ENCODE peak calls at places on chromosome 12, in ten cellular contexts. W is suprapubic skin, A is SK-N-SH, Q is A549, T is ovary, S is GM12878, J is sigmoid colon, Z is stomach, V is HepG2, C is transverse colon. U is an unnamed sample.

GRCh38 chr12:92096346-92097136 is 49.1 kb downstream of the BTG1 start:
- DNase-seq in T (no peak), A (no peak), S (no peak), Q (no peak), W (no peak), V (no peak), Z (no peak), J (no peak), C (no peak), U (no peak)

GRCh38 chr12:88814789-88815188 is 234.5 kb upstream of the KITLG start:
- DNase-seq in C (no peak), W (no peak), A (no peak), Z (no peak), V (no peak), S (no peak), T (no peak), Q (no peak), J (no peak), U (no peak)

GRCh38 chr12:23950775-23951391 is 1.4 kb upstream of the SOX5 start:
- DNase-seq in A (peak; percentile 9), Z (no peak), T (peak; percentile 18), V (peak; percentile 66), J (no peak), C (no peak), W (no peak), Q (no peak), S (no peak), U (no peak)

GRCh38 chr12:121872546-121873223 is 14.0 kb upstream of the HPD start:
- DNase-seq in J (peak; percentile 94), T (peak; percentile 57), Q (no peak), Z (peak; percentile 42), V (no peak), S (no peak), W (no peak), A (peak; percentile 86), C (peak; percentile 55), U (no peak)

GRCh38 chr12:91383106-91383505 is 200.5 kb upstream of the DCN start:
- DNase-seq in W (no peak), T (no peak), Q (no peak), Z (no peak), C (no peak), S (no peak), V (no peak), J (no peak), A (no peak), U (no peak)

GRCh38 chr12:121799175-121799841 is 4.5 kb upstream of the SETD1B start:
- DNase-seq in Q (peak; percentile 94), C (peak; percentile 81), A (peak; percentile 75), W (no peak), T (peak; percentile 74), J (peak; percentile 93), V (peak; percentile 77), S (no peak), Z (peak; percentile 61), U (peak; percentile 52)

GRCh38 chr12:65962921-65963883 is 138.9 kb downstream of the HMGA2 start:
- DNase-seq in W (no peak), C (peak; percentile 21), V (no peak), J (no peak), A (peak; percentile 5), S (no peak), Q (peak; percentile 47), T (peak; percentile 30), Z (no peak), U (no peak)

GRCh38 chr12:27779416-27779815 is 617 bp upstream of the KLHL42 start:
- DNase-seq in A (peak; percentile 75), J (peak; percentile 70), T (peak; percentile 22), Q (peak; percentile 65), V (peak; percentile 10), W (no peak), S (no peak), C (peak; percentile 14), Z (no peak), U (peak; percentile 18)

GRCh38 chr12:42725839-42726238 is 136.3 kb upstream of the PRICKLE1 start:
- DNase-seq in W (no peak), J (no peak), S (no peak), V (no peak), Z (no peak), A (no peak), T (no peak), C (no peak), Q (no peak), U (no peak)

GRCh38 chr12:95718001-95718400 is 72.6 kb downstream of the NTN4 start:
- DNase-seq in T (no peak), Z (no peak), V (no peak), A (no peak), Q (peak; percentile 12), C (no peak), J (no peak), S (no peak), W (no peak), U (no peak)

DNA sequence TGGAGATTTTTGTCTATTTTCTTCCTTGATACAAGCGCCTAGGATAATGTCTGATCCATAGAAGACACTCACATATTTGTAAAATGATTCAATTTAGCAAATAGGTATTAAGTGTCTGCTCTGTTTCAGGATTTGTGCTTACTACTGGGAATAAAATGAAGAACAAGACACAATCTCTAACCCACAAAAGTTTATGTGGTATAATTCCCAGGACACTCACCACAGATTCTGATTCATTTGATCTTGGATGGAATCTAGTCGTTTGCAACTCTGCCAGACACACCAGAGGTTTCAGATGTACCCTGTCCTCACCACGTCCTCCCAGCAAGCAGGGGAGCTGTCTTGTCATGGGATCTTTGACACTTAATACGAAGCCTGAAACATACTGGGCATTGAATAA is 208.3 kb downstream of the LRIG3 start:
- DNase-seq in Q (no peak), A (no peak), V (no peak), Z (no peak), J (no peak), C (no peak), T (no peak), W (no peak), S (no peak), U (no peak)
- TF ChIP-seq EP300 in Q (no peak), A (no peak), V (no peak), Z (no peak), J (no peak), C (no peak), T (no peak), W (no peak), S (no peak), U (no peak)

GRCh38 chr12:26120561-26121274 is 4.1 kb downstream of the BHLHE41 start:
- DNase-seq in Z (no peak), T (no peak), A (no peak), Q (no peak), J (no peak), C (no peak), V (no peak), S (no peak), W (no peak), U (no peak)

GRCh38 chr12:26117321-26117720 is 7.5 kb downstream of the BHLHE41 start:
- DNase-seq in V (no peak), A (no peak), C (no peak), Z (no peak), J (no peak), S (no peak), W (no peak), T (no peak), Q (no peak), U (no peak)

GRCh38 chr12:26116829-26117228 is 8.0 kb downstream of the BHLHE41 start:
- DNase-seq in C (no peak), V (no peak), T (no peak), A (no peak), J (no peak), Z (no peak), S (no peak), Q (no peak), W (no peak), U (no peak)

GRCh38 chr12:26119391-26119981 is 5.4 kb downstream of the BHLHE41 start:
- DNase-seq in Z (no peak), J (no peak), W (no peak), T (no peak), C (no peak), S (no peak), A (peak; percentile 56), Q (peak; percentile 79), V (peak; percentile 24), U (no peak)

GRCh38 chr12:26118356-26118755 is 6.5 kb downstream of the BHLHE41 start:
- DNase-seq in A (no peak), W (no peak), J (no peak), V (no peak), Q (no peak), C (no peak), T (no peak), S (no peak), Z (no peak), U (no peak)
- H3K27ac ChIP-seq in A (no peak overlapping the region), W (no peak overlapping the region), J (no peak overlapping the region), V (no peak overlapping the region), Q (no peak overlapping the region), C (no peak overlapping the region), T (peak overlapping the region; percentile 9), S (no peak overlapping the region), Z (no peak overlapping the region), U (no peak overlapping the region)

DNA sequence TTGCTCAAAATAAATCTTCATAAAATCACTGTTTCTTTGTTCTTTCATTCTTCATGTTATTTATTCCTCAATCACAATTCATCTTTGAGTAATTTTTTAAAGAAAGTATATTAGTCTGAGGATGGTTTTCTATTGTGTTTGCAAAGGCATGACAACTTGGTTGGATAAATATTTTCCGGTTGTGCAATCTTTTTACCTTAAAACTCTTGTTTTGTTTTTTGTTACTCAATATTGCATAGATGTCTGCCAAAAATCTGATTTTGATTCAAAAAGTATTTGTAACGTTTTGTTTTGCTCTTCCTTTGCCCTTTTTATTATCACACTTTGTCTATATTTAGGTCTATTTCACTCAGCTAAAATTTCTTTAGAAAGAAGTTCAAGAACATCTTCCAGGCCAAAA is 86.2 kb upstream of the SYT1 start:
- DNase-seq in J (no peak), Q (no peak), V (no peak), S (no peak), Z (no peak), C (no peak), T (no peak), W (no peak), A (no peak), U (no peak)
- TF ChIP-seq EP300 in J (no peak), Q (no peak), V (no peak), S (no peak), Z (no peak), C (no peak), T (no peak), W (no peak), A (no peak), U (no peak)

GRCh38 chr12:114320101-114320500 is 85.8 kb downstream of the TBX5 start:
- DNase-seq in C (no peak), V (no peak), S (no peak), T (no peak), Z (no peak), Q (no peak), W (no peak), J (no peak), A (no peak), U (no peak)

GRCh38 chr12:114319422-114319821 is 86.5 kb downstream of the TBX5 start:
- DNase-seq in A (no peak), S (no peak), Q (no peak), T (no peak), J (no peak), W (no peak), V (no peak), C (no peak), Z (no peak), U (no peak)

GRCh38 chr12:114321524-114321923 is 84.4 kb downstream of the TBX5 start:
- DNase-seq in Q (no peak), J (no peak), Z (no peak), A (no peak), W (no peak), S (no peak), T (no peak), V (no peak), C (no peak), U (no peak)

GRCh38 chr12:114316076-114316475 is 89.9 kb downstream of the TBX5 start:
- DNase-seq in A (no peak), S (no peak), Z (no peak), C (no peak), T (no peak), W (no peak), V (no peak), J (no peak), Q (peak; percentile 24), U (no peak)

GRCh38 chr12:114320910-114321309 is 85.0 kb downstream of the TBX5 start:
- DNase-seq in J (no peak), W (no peak), C (no peak), S (no peak), V (no peak), A (no peak), Q (no peak), Z (no peak), T (no peak), U (no peak)
- H3K27ac ChIP-seq in J (no peak overlapping the region), W (no peak overlapping the region), C (no peak overlapping the region), S (no peak overlapping the region), V (no peak overlapping the region), A (no peak overlapping the region), Q (no peak overlapping the region), Z (no peak overlapping the region), T (no peak overlapping the region), U (no peak overlapping the region)